ENCODE peak calls at places on chromosome 16, in six cellular contexts. One of them, this sample, is unnamed.

GRCh38 chr16:5972747-5973146 is 875.2 kb upstream of the EEF2KMT start:
- DNase-seq in fibroblast of pulmonary artery: no peak
- DNase-seq in breast epithelium: no peak
- DNase-seq in prostate gland: no peak
- DNase-seq in mucosa of descending colon: no peak
- DNase-seq in trophoblast cell: no peak
- DNase-seq in this sample: no peak

GRCh38 chr16:75087040-75087979 is 29.3 kb downstream of the LDHD start:
- DNase-seq in fibroblast of pulmonary artery: peak; percentile 89
- DNase-seq in breast epithelium: no peak
- DNase-seq in prostate gland: no peak
- DNase-seq in mucosa of descending colon: no peak
- DNase-seq in trophoblast cell: no peak
- DNase-seq in this sample: no peak

GRCh38 chr16:75433732-75434413 is 570 bp upstream of the CFDP1 start:
- DNase-seq in fibroblast of pulmonary artery: peak; percentile 97
- DNase-seq in breast epithelium: peak; percentile 62
- DNase-seq in prostate gland: peak; percentile 84
- DNase-seq in mucosa of descending colon: no peak
- DNase-seq in trophoblast cell: peak; percentile 93
- DNase-seq in this sample: peak; percentile 70

GRCh38 chr16:83403751-83404150 is 404.0 kb upstream of the HSBP1 start:
- DNase-seq in fibroblast of pulmonary artery: peak; percentile 43
- DNase-seq in breast epithelium: no peak
- DNase-seq in prostate gland: no peak
- DNase-seq in mucosa of descending colon: no peak
- DNase-seq in trophoblast cell: no peak
- DNase-seq in this sample: no peak

GRCh38 chr16:47888142-47888541 is 267.7 kb downstream of the ABCC12 start:
- DNase-seq in fibroblast of pulmonary artery: peak; percentile 44
- DNase-seq in breast epithelium: no peak
- DNase-seq in prostate gland: no peak
- DNase-seq in mucosa of descending colon: no peak
- DNase-seq in trophoblast cell: peak; percentile 73
- DNase-seq in this sample: no peak

GRCh38 chr16:68417711-68418301 is 30.5 kb downstream of the SMPD3 start:
- DNase-seq in fibroblast of pulmonary artery: no peak
- DNase-seq in breast epithelium: peak; percentile 77
- DNase-seq in prostate gland: peak; percentile 74
- DNase-seq in mucosa of descending colon: peak; percentile 87
- DNase-seq in trophoblast cell: peak; percentile 44
- DNase-seq in this sample: peak; percentile 78

GRCh38 chr16:21994856-21995465 is 6.0 kb downstream of the PDZD9 start:
- DNase-seq in fibroblast of pulmonary artery: no peak
- DNase-seq in breast epithelium: no peak
- DNase-seq in prostate gland: no peak
- DNase-seq in mucosa of descending colon: no peak
- DNase-seq in trophoblast cell: peak; percentile 21
- DNase-seq in this sample: no peak

GRCh38 chr16:57502048-57502775 is 15.9 kb upstream of the DOK4 start:
- DNase-seq in fibroblast of pulmonary artery: no peak
- DNase-seq in breast epithelium: no peak
- DNase-seq in prostate gland: no peak
- DNase-seq in mucosa of descending colon: no peak
- DNase-seq in trophoblast cell: no peak
- DNase-seq in this sample: no peak

GRCh38 chr16:3979070-3979469 is 98.6 kb upstream of the CREBBP start:
- DNase-seq in fibroblast of pulmonary artery: no peak
- DNase-seq in breast epithelium: no peak
- DNase-seq in prostate gland: no peak
- DNase-seq in mucosa of descending colon: no peak
- DNase-seq in trophoblast cell: no peak
- DNase-seq in this sample: no peak

GRCh38 chr16:6111390-6111789 is 1013.8 kb upstream of the EEF2KMT start:
- DNase-seq in fibroblast of pulmonary artery: no peak
- DNase-seq in breast epithelium: no peak
- DNase-seq in prostate gland: no peak
- DNase-seq in mucosa of descending colon: no peak
- DNase-seq in trophoblast cell: no peak
- DNase-seq in this sample: no peak

GRCh38 chr16:21611178-21611545 is 11.8 kb downstream of the METTL9 start:
- DNase-seq in fibroblast of pulmonary artery: peak; percentile 64
- DNase-seq in breast epithelium: no peak
- DNase-seq in prostate gland: no peak
- DNase-seq in mucosa of descending colon: no peak
- DNase-seq in trophoblast cell: no peak
- DNase-seq in this sample: no peak

GRCh38 chr16:70751593-70751992 is 49.4 kb downstream of the VAC14 start:
- DNase-seq in fibroblast of pulmonary artery: no peak
- DNase-seq in breast epithelium: no peak
- DNase-seq in prostate gland: no peak
- DNase-seq in mucosa of descending colon: peak; percentile 74
- DNase-seq in trophoblast cell: no peak
- DNase-seq in this sample: no peak

GRCh38 chr16:69833357-69833781 is 71.2 kb downstream of the WWP2 start:
- DNase-seq in fibroblast of pulmonary artery: peak; percentile 8
- DNase-seq in breast epithelium: no peak
- DNase-seq in prostate gland: no peak
- DNase-seq in mucosa of descending colon: no peak
- DNase-seq in trophoblast cell: peak; percentile 50
- DNase-seq in this sample: no peak

GRCh38 chr16:12403746-12404658 is 399.7 kb downstream of the CPPED1 start:
- DNase-seq in fibroblast of pulmonary artery: no peak
- DNase-seq in breast epithelium: no peak
- DNase-seq in prostate gland: no peak
- DNase-seq in mucosa of descending colon: no peak
- DNase-seq in trophoblast cell: no peak
- DNase-seq in this sample: no peak

GRCh38 chr16:31216552-31217530 is at the start of gene PYDC1:
- DNase-seq in fibroblast of pulmonary artery: no peak
- DNase-seq in breast epithelium: no peak
- DNase-seq in prostate gland: no peak
- DNase-seq in mucosa of descending colon: no peak
- DNase-seq in trophoblast cell: no peak
- DNase-seq in this sample: no peak

GRCh38 chr16:31215287-31216115 is 1.4 kb downstream of the PYDC1 start:
- DNase-seq in fibroblast of pulmonary artery: peak; percentile 56
- DNase-seq in breast epithelium: no peak
- DNase-seq in prostate gland: peak; percentile 37
- DNase-seq in mucosa of descending colon: peak; percentile 70
- DNase-seq in trophoblast cell: peak; percentile 52
- DNase-seq in this sample: peak; percentile 82

GRCh38 chr16:31214705-31215286 is 877 bp downstream of the TRIM72 start:
- DNase-seq in fibroblast of pulmonary artery: no peak
- DNase-seq in breast epithelium: no peak
- DNase-seq in prostate gland: no peak
- DNase-seq in mucosa of descending colon: no peak
- DNase-seq in trophoblast cell: no peak
- DNase-seq in this sample: no peak

GRCh38 chr16:31213877-31214704 is at the start of gene TRIM72:
- DNase-seq in fibroblast of pulmonary artery: no peak
- DNase-seq in breast epithelium: no peak
- DNase-seq in prostate gland: no peak
- DNase-seq in mucosa of descending colon: no peak
- DNase-seq in trophoblast cell: no peak
- DNase-seq in this sample: no peak

GRCh38 chr16:31216116-31216469 is 842 bp downstream of the PYDC1 start:
- DNase-seq in fibroblast of pulmonary artery: no peak
- DNase-seq in breast epithelium: no peak
- DNase-seq in prostate gland: no peak
- DNase-seq in mucosa of descending colon: no peak
- DNase-seq in trophoblast cell: no peak
- DNase-seq in this sample: no peak
- H3K4me3 ChIP-seq in fibroblast of pulmonary artery: no peak overlapping the region
- H3K4me3 ChIP-seq in breast epithelium: peak overlapping the region; percentile 71
- H3K4me3 ChIP-seq in prostate gland: no peak overlapping the region
- H3K4me3 ChIP-seq in mucosa of descending colon: no peak overlapping the region
- H3K4me3 ChIP-seq in trophoblast cell: no peak overlapping the region
- H3K4me3 ChIP-seq in this sample: peak overlapping the region; percentile 52

DNA sequence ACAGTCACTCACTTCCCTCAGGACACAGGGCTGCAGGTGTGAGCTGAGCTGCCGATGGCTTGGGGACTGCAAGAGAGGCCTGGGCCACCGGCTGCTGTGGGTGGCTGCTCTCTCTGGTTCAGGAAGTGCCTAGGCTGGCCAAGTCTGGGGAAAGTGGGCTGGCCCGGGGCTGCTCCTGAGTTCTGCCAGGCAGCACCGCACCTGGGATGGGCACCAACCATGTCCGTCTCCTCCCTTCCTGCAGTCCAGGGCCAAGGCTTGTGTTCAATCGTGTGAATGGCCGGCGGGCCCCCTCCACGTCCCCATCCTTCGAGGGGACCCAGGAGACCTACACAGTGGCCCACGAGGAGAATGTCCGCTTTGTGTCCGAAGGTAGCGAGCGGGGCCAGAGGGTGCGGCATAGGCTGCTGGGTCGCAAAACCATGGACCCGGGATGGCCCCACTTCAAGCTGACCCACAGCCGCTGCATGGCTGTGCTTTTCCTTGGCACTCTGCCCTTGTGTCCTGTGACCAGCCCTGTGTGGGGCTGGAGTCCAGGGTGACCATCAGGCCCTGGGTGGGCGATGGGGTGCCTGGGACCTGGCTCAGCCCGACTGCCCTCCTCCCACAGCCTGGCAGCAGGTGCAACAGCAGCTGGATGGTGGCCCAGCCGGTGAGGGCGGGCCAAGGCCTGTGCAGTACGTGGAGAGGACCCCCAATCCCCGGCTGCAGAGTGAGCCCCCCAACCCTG is 1.8 kb upstream of the WDR90 start:
- DNase-seq in fibroblast of pulmonary artery: no peak
- DNase-seq in breast epithelium: no peak
- DNase-seq in prostate gland: no peak
- DNase-seq in mucosa of descending colon: no peak
- DNase-seq in trophoblast cell: no peak
- DNase-seq in this sample: no peak
- H3K4me3 ChIP-seq in fibroblast of pulmonary artery: no peak overlapping the region
- H3K4me3 ChIP-seq in breast epithelium: peak overlapping the region; percentile 80
- H3K4me3 ChIP-seq in prostate gland: no peak overlapping the region
- H3K4me3 ChIP-seq in mucosa of descending colon: no peak overlapping the region
- H3K4me3 ChIP-seq in trophoblast cell: no peak overlapping the region
- H3K4me3 ChIP-seq in this sample: no peak overlapping the region

GRCh38 chr16:10765772-10766171 is 22.1 kb downstream of the NUBP1 start:
- DNase-seq in fibroblast of pulmonary artery: no peak
- DNase-seq in breast epithelium: no peak
- DNase-seq in prostate gland: no peak
- DNase-seq in mucosa of descending colon: no peak
- DNase-seq in trophoblast cell: no peak
- DNase-seq in this sample: no peak

GRCh38 chr16:10760863-10761262 is 17.2 kb downstream of the NUBP1 start:
- DNase-seq in fibroblast of pulmonary artery: no peak
- DNase-seq in breast epithelium: no peak
- DNase-seq in prostate gland: no peak
- DNase-seq in mucosa of descending colon: no peak
- DNase-seq in trophoblast cell: no peak
- DNase-seq in this sample: no peak

GRCh38 chr16:10762336-10762995 is 18.8 kb downstream of the NUBP1 start:
- DNase-seq in fibroblast of pulmonary artery: no peak
- DNase-seq in breast epithelium: no peak
- DNase-seq in prostate gland: no peak
- DNase-seq in mucosa of descending colon: no peak
- DNase-seq in trophoblast cell: no peak
- DNase-seq in this sample: no peak

GRCh38 chr16:10756574-10756973 is 12.9 kb downstream of the NUBP1 start:
- DNase-seq in fibroblast of pulmonary artery: peak; percentile 40
- DNase-seq in breast epithelium: no peak
- DNase-seq in prostate gland: no peak
- DNase-seq in mucosa of descending colon: no peak
- DNase-seq in trophoblast cell: no peak
- DNase-seq in this sample: no peak

DNA sequence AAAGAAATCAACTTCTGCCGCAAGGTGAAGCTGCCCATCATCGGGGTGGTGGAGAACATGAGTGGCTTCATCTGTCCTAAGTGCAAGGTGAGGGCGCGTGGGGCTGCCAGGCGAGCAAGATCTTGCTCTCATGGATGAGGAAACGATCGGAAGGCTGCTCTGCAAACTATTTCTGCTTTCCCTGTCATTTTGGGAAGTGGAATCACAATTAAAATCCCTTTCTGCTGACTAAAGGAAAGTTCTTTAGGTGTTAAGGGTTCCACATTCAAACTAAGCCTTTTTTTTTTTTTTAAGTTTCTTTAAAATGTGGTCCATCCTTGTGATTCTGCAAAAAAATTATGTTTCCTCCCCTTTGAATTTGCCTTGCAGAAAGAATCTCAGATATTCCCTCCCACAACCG is 17.7 kb downstream of the NUBP1 start:
- DNase-seq in fibroblast of pulmonary artery: no peak
- DNase-seq in breast epithelium: no peak
- DNase-seq in prostate gland: no peak
- DNase-seq in mucosa of descending colon: no peak
- DNase-seq in trophoblast cell: no peak
- DNase-seq in this sample: no peak
- H3K4me3 ChIP-seq in fibroblast of pulmonary artery: no peak overlapping the region
- H3K4me3 ChIP-seq in breast epithelium: no peak overlapping the region
- H3K4me3 ChIP-seq in prostate gland: no peak overlapping the region
- H3K4me3 ChIP-seq in mucosa of descending colon: no peak overlapping the region
- H3K4me3 ChIP-seq in trophoblast cell: no peak overlapping the region
- H3K4me3 ChIP-seq in this sample: no peak overlapping the region

DNA sequence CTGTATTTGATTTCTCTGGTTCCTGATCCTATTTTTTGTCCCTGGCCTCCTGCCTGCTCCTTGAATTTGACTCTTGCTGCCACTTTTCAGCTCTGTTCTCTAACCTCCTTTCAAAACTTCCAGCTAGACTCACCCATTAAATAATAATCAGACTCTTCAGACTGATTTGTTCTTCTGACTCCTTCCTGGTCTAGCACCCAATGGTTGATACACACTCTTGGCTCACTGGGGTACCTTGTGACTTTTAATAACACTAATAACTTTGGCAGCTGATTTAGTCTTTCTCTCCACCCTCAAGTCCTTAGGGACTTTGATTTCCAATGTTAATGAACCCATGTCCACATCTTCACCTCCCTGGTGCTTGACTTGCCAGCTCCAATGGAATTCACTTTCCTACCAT is 19.8 kb upstream of the C16orf82 start:
- DNase-seq in fibroblast of pulmonary artery: no peak
- DNase-seq in breast epithelium: no peak
- DNase-seq in prostate gland: no peak
- DNase-seq in mucosa of descending colon: no peak
- DNase-seq in trophoblast cell: no peak
- DNase-seq in this sample: no peak
- H3K4me3 ChIP-seq in fibroblast of pulmonary artery: no peak overlapping the region
- H3K4me3 ChIP-seq in breast epithelium: no peak overlapping the region
- H3K4me3 ChIP-seq in prostate gland: no peak overlapping the region
- H3K4me3 ChIP-seq in mucosa of descending colon: no peak overlapping the region
- H3K4me3 ChIP-seq in trophoblast cell: no peak overlapping the region
- H3K4me3 ChIP-seq in this sample: no peak overlapping the region

GRCh38 chr16:67249178-67249759 is 490 bp downstream of the SLC9A5 start:
- DNase-seq in fibroblast of pulmonary artery: no peak
- DNase-seq in breast epithelium: no peak
- DNase-seq in prostate gland: no peak
- DNase-seq in mucosa of descending colon: peak; percentile 59
- DNase-seq in trophoblast cell: no peak
- DNase-seq in this sample: no peak
- H3K4me3 ChIP-seq in fibroblast of pulmonary artery: peak overlapping the region; percentile 55
- H3K4me3 ChIP-seq in breast epithelium: peak overlapping the region; percentile 78
- H3K4me3 ChIP-seq in prostate gland: peak overlapping the region; percentile 34
- H3K4me3 ChIP-seq in mucosa of descending colon: no peak overlapping the region
- H3K4me3 ChIP-seq in trophoblast cell: peak overlapping the region; percentile 17
- H3K4me3 ChIP-seq in this sample: peak overlapping the region; percentile 70

GRCh38 chr16:85172465-85173071 is 60.3 kb upstream of the CIBAR2 start:
- DNase-seq in fibroblast of pulmonary artery: peak; percentile 35
- DNase-seq in breast epithelium: no peak
- DNase-seq in prostate gland: no peak
- DNase-seq in mucosa of descending colon: peak; percentile 43
- DNase-seq in trophoblast cell: peak; percentile 44
- DNase-seq in this sample: no peak
- H3K4me3 ChIP-seq in fibroblast of pulmonary artery: peak overlapping the region; percentile 57
- H3K4me3 ChIP-seq in breast epithelium: peak overlapping the region; percentile 83
- H3K4me3 ChIP-seq in prostate gland: no peak overlapping the region
- H3K4me3 ChIP-seq in mucosa of descending colon: no peak overlapping the region
- H3K4me3 ChIP-seq in trophoblast cell: peak overlapping the region; percentile 38
- H3K4me3 ChIP-seq in this sample: peak overlapping the region; percentile 50

GRCh38 chr16:80986557-80986956 is 20.1 kb downstream of the CMC2 start:
- DNase-seq in fibroblast of pulmonary artery: no peak
- DNase-seq in breast epithelium: no peak
- DNase-seq in prostate gland: no peak
- DNase-seq in mucosa of descending colon: no peak
- DNase-seq in trophoblast cell: no peak
- DNase-seq in this sample: no peak
- H3K4me3 ChIP-seq in fibroblast of pulmonary artery: no peak overlapping the region
- H3K4me3 ChIP-seq in breast epithelium: no peak overlapping the region
- H3K4me3 ChIP-seq in prostate gland: no peak overlapping the region
- H3K4me3 ChIP-seq in mucosa of descending colon: no peak overlapping the region
- H3K4me3 ChIP-seq in trophoblast cell: no peak overlapping the region
- H3K4me3 ChIP-seq in this sample: no peak overlapping the region